ENCODE peak calls at places on chromosomes 13 and 19, in five cellular contexts. L is GM23338, C is GM12878, J is HepG2, N is Panc1. W is an unnamed sample.

GRCh38 chr13:98577823-98578285 is 947 bp upstream of the STK24 start:
- ATAC-seq in L (peak; percentile 20), C (no peak), J (peak; percentile 53), N (no peak), W (no peak)

GRCh38 chr19:3604987-3605343 is 1.7 kb downstream of the TBXA2R start:
- ATAC-seq in L (no peak), C (peak; percentile 68), J (peak; percentile 4), N (no peak), W (no peak)

GRCh38 chr13:30359999-30360398 is 52.6 kb upstream of the KATNAL1 start:
- ATAC-seq in L (no peak), C (no peak), J (no peak), N (no peak), W (no peak)

GRCh38 chr19:31013391-31013975 is 335.8 kb downstream of the TSHZ3 start:
- ATAC-seq in L (no peak), C (no peak), J (no peak), N (no peak), W (no peak)

GRCh38 chr19:49335071-49335783 is at the start of gene CD37:
- ATAC-seq in L (no peak), C (peak; percentile 56), J (no peak), N (no peak), W (no peak)

GRCh38 chr19:39435499-39436349 is at the start of gene RPS16:
- ATAC-seq in L (peak; percentile 91), C (peak; percentile 88), J (peak; percentile 89), N (peak; percentile 87), W (peak; percentile 98)

GRCh38 chr19:31505596-31505910 is 156.3 kb upstream of the TSHZ3 start:
- ATAC-seq in L (no peak), C (no peak), J (no peak), N (no peak), W (no peak)

GRCh38 chr19:48145596-48146254 is 24.4 kb downstream of the LIG1 start:
- ATAC-seq in L (no peak), C (no peak), J (no peak), N (no peak), W (no peak)

GRCh38 chr13:75751350-75751749 is 115.2 kb downstream of the LMO7 start:
- ATAC-seq in L (no peak), C (no peak), J (no peak), N (no peak), W (no peak)

GRCh38 chr13:26887594-26887993 is 127.0 kb upstream of the GPR12 start:
- ATAC-seq in L (no peak), C (no peak), J (no peak), N (no peak), W (no peak)

GRCh38 chr19:53989600-53990533 is 1.6 kb upstream of the CACNG6 start:
- ATAC-seq in L (peak; percentile 3), C (no peak), J (no peak), N (peak; percentile 71), W (no peak)

GRCh38 chr13:73781384-73781783 is 352.8 kb downstream of the KLF12 start:
- ATAC-seq in L (no peak), C (no peak), J (no peak), N (no peak), W (no peak)

GRCh38 chr13:64680739-64681138 is 2549.4 kb downstream of the PCDH9 start:
- ATAC-seq in L (no peak), C (no peak), J (no peak), N (no peak), W (no peak)

GRCh38 chr13:60427285-60427684 is 30.3 kb downstream of the TDRD3 start:
- ATAC-seq in L (no peak), C (peak; percentile 80), J (no peak), N (no peak), W (no peak)

GRCh38 chr13:110528371-110528770 is 33.2 kb downstream of the RAB20 start:
- ATAC-seq in L (no peak), C (no peak), J (no peak), N (no peak), W (no peak)

GRCh38 chr19:55526216-55527196 is 10.4 kb downstream of the SBK2 start:
- ATAC-seq in L (peak; percentile 61), C (no peak), J (peak; percentile 59), N (peak; percentile 88), W (peak; percentile 31)

GRCh38 chr13:26596458-26596857 is 39.0 kb downstream of the WASF3 start:
- ATAC-seq in L (no peak), C (no peak), J (no peak), N (no peak), W (no peak)

GRCh38 chr19:47280183-47280797 is 5.6 kb downstream of the INAFM1 start:
- ATAC-seq in L (peak; percentile 76), C (peak; percentile 72), J (peak; percentile 64), N (peak; percentile 57), W (no peak)

GRCh38 chr13:30487075-30487470 is 21.3 kb upstream of the HMGB1 start:
- ATAC-seq in L (peak; percentile 26), C (no peak), J (no peak), N (no peak), W (no peak)

GRCh38 chr13:41501281-41501680 is 43.9 kb downstream of the RGCC start:
- ATAC-seq in L (no peak), C (no peak), J (no peak), N (no peak), W (no peak)

GRCh38 chr19:39297931-39298634 is 1.9 kb downstream of the IFNL1 start:
- ATAC-seq in L (peak; percentile 89), C (peak; percentile 70), J (peak; percentile 47), N (peak; percentile 49), W (no peak)

GRCh38 chr19:43638991-43639494 is 607 bp downstream of the CADM4 start:
- ATAC-seq in L (no peak), C (no peak), J (no peak), N (no peak), W (no peak)

GRCh38 chr13:77001963-77002587 is 10.2 kb downstream of the CLN5 start:
- ATAC-seq in L (no peak), C (no peak), J (peak; percentile 47), N (no peak), W (no peak)

GRCh38 chr19:54883228-54883627 is 9.2 kb downstream of the FCAR start:
- ATAC-seq in L (no peak), C (no peak), J (no peak), N (no peak), W (no peak)

GRCh38 chr19:14562660-14563589 is 8.9 kb downstream of the NDUFB7 start:
- ATAC-seq in L (peak; percentile 20), C (no peak), J (no peak), N (no peak), W (no peak)

GRCh38 chr19:11227201-11227886 is 12.1 kb upstream of the ANGPTL8 start:
- ATAC-seq in L (peak; percentile 93), C (peak; percentile 75), J (peak; percentile 51), N (peak; percentile 61), W (no peak)

GRCh38 chr19:5292453-5292842 is 48.2 kb downstream of the PTPRS start:
- ATAC-seq in L (peak; percentile 16), C (peak; percentile 26), J (peak; percentile 5), N (peak; percentile 25), W (no peak)

GRCh38 chr13:90502143-90502542 is 845.3 kb upstream of the MIR17HG start:
- ATAC-seq in L (no peak), C (no peak), J (no peak), N (no peak), W (no peak)

GRCh38 chr19:43470288-43470687 is 4.9 kb upstream of the LYPD3 start:
- ATAC-seq in L (no peak), C (no peak), J (no peak), N (no peak), W (no peak)

GRCh38 chr19:46944918-46945628 is 74.6 kb upstream of the NPAS1 start:
- ATAC-seq in L (peak; percentile 97), C (no peak), J (peak; percentile 54), N (no peak), W (peak; percentile 64)

GRCh38 chr19:37470216-37470615 is 1.1 kb downstream of the ZNF570 start:
- ATAC-seq in L (no peak), C (no peak), J (no peak), N (no peak), W (no peak)

GRCh38 chr19:37468961-37469777 is at the start of gene ZNF570:
- ATAC-seq in L (peak; percentile 84), C (peak; percentile 85), J (peak; percentile 87), N (peak; percentile 89), W (peak; percentile 88)

GRCh38 chr19:37467608-37468090 is 405 bp upstream of the ZNF569 start:
- ATAC-seq in L (no peak), C (no peak), J (no peak), N (no peak), W (no peak)

GRCh38 chr19:37466277-37466797 is 907 bp downstream of the ZNF569 start:
- ATAC-seq in L (no peak), C (no peak), J (no peak), N (no peak), W (no peak)

GRCh38 chr19:37466798-37467607 is at the start of gene ZNF569:
- ATAC-seq in L (peak; percentile 77), C (peak; percentile 83), J (peak; percentile 85), N (peak; percentile 83), W (peak; percentile 88)
- TF ChIP-seq POLR2AphosphoS5 in L (peak; percentile 64), C (peak; percentile 83), J (peak; percentile 43), N (peak; percentile 54), W (peak; percentile 60)

GRCh38 chr19:51366050-51366998 is at the start of gene ETFB:
- ATAC-seq in L (peak; percentile 73), C (peak; percentile 78), J (peak; percentile 58), N (peak; percentile 85), W (peak; percentile 87)
- TF ChIP-seq POLR2AphosphoS5 in L (peak; percentile 91), C (peak; percentile 91), J (peak; percentile 72), N (peak; percentile 63), W (peak; percentile 78)

DNA sequence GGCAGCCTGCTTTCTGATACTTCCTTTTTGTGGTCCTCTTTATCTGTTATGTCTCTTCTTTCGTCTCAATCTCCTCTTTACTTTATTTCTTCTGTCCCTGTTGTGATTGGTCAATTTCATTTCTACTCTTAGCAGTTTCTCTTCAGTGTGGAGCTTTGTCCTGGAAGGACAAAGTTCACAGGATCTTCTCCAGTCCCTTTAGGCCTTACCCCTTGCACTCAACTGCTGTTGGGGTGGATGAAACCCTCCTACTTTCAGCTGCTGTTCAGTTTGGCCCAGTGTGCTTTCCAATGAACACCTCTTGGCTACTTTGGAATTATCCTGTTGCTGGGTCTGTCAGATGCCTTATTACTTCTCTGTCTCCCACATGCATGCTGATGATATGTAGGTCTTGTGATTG is 24.7 kb downstream of the WDR62 start:
- ATAC-seq in L (no peak), C (no peak), J (peak; percentile 59), N (no peak), W (no peak)
- TF ChIP-seq POLR2AphosphoS5 in L (no peak), C (no peak), J (no peak), N (no peak), W (no peak)

DNA sequence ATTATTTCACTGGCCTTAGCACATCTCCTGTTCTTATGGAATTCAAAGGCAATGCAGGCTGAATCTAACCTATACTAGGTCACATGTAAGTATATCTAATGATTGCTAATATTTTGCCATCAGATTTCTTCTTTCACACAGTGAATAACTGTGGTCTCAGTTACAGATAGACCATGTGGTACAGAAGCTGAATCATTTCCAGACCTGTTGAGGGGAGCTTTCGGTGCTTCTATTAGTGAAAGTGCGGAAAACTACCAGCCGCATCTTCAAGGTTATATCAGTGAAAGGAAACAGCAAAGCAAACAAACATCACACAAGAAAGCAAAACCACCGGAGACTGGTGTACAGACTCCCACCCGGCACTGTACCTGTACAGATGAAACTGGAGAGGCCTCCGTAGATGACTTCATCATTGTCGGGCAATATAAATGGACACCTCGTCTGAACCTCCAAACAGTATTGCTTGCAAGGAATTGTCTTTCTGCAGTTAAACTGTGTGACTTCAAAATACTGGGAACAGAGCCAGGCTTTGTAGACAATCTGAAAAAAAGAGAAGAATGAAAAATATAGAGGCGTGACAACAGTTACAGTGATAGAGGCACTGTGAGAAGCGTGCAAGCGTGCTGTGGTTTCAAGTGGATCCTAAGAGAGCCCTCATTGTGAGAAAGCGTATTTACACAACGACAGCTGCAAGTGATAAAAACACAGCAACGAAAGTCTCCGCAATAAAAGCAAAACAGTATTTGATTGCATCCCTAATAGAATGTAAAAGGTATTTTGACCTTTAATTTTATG is 642.5 kb upstream of the ARGLU1 start:
- ATAC-seq in L (no peak), C (peak; percentile 26), J (no peak), N (no peak), W (no peak)
- TF ChIP-seq POLR2AphosphoS5 in L (no peak), C (no peak), J (no peak), N (no peak), W (no peak)

W was measured in gastroesophageal sphincter.